ENCODE peak calls at places on chromosomes 6 and 20, in eight cellular contexts. V is progenitor cell of endocrine pancreas; R is activated CD4-positive, alpha-beta memory T cell treated with anti-CD3 and anti-CD28 coated beads, Interleukin-2, amount 10 ng/mL, durations not matched to agents 7 days and 5 days; X is non-pigmented ciliary epithelial cell; B is iris pigment epithelial cell; N is NCI-H774; A is stimulated activated CD8-positive, alpha-beta memory T cell treated with anti-CD3 and anti-CD28 coated beads, Interleukin-2, amount 100 ng/mL, for 1 hour; L is T-helper 9 cell. P is an unnamed sample.

GRCh38 chr6:40710626-40711354 is 123.6 kb upstream of the LRFN2 start:
- DNase-seq in V (no peak), R (no peak), X (no peak), B (no peak), N (peak; percentile 45), A (no peak), L (no peak), P (peak; percentile 54)

GRCh38 chr20:32457476-32457986 is 99.4 kb downstream of the ASXL1 start:
- DNase-seq in V (peak; percentile 95), R (no peak), X (no peak), B (peak; percentile 73), N (peak; percentile 49), A (no peak), L (no peak), P (peak; percentile 43)

GRCh38 chr6:26031595-26032386 is 55.4 kb upstream of the HFE start:
- DNase-seq in V (peak; percentile 72), R (peak; percentile 92), X (peak; percentile 92), B (peak; percentile 98), N (peak; percentile 93), A (peak; percentile 63), L (peak; percentile 75), P (peak; percentile 99)

GRCh38 chr6:2741756-2742155 is 9.0 kb downstream of the MYLK4 start:
- DNase-seq in V (no peak), R (no peak), X (no peak), B (no peak), N (no peak), A (no peak), L (no peak), P (no peak)

GRCh38 chr20:24027229-24027628 is 38.6 kb upstream of the GGTLC1 start:
- DNase-seq in V (no peak), R (peak; percentile 89), X (no peak), B (no peak), N (no peak), A (peak; percentile 46), L (peak; percentile 55), P (no peak)

GRCh38 chr6:148967546-148967945 is 220.7 kb downstream of the UST start:
- DNase-seq in V (no peak), R (no peak), X (no peak), B (no peak), N (no peak), A (no peak), L (no peak), P (no peak)

GRCh38 chr6:129671442-129672344 is 38.3 kb downstream of the ARHGAP18 start:
- DNase-seq in V (no peak), R (peak; percentile 74), X (no peak), B (peak; percentile 38), N (no peak), A (no peak), L (peak; percentile 11), P (no peak)

GRCh38 chr6:139510040-139510815 is 135.8 kb upstream of the CITED2 start:
- DNase-seq in V (no peak), R (no peak), X (no peak), B (no peak), N (no peak), A (no peak), L (no peak), P (no peak)

GRCh38 chr20:32252189-32252588 is 25.3 kb upstream of the KIF3B start:
- DNase-seq in V (no peak), R (peak; percentile 48), X (no peak), B (no peak), N (no peak), A (no peak), L (no peak), P (no peak)

GRCh38 chr6:10720229-10720959 is 2.5 kb upstream of the TMEM14C start:
- DNase-seq in V (no peak), R (peak; percentile 72), X (no peak), B (peak; percentile 24), N (no peak), A (peak; percentile 18), L (peak; percentile 46), P (no peak)

GRCh38 chr20:47201074-47201730 is 155.3 kb downstream of the ZMYND8 start:
- DNase-seq in V (no peak), R (no peak), X (no peak), B (no peak), N (no peak), A (no peak), L (no peak), P (no peak)

GRCh38 chr20:37764333-37764935 is 70.6 kb downstream of the CTNNBL1 start:
- DNase-seq in V (no peak), R (no peak), X (no peak), B (no peak), N (no peak), A (no peak), L (no peak), P (no peak)

GRCh38 chr6:47288245-47289090 is 21.2 kb downstream of the TNFRSF21 start:
- DNase-seq in V (no peak), R (no peak), X (no peak), B (no peak), N (peak; percentile 42), A (no peak), L (no peak), P (peak; percentile 70)

GRCh38 chr20:16571333-16571732 is 1.9 kb downstream of the KIF16B start:
- DNase-seq in V (no peak), R (no peak), X (no peak), B (no peak), N (no peak), A (no peak), L (no peak), P (no peak)

GRCh38 chr20:10427060-10427692 is 6.8 kb downstream of the MKKS start:
- DNase-seq in V (no peak), R (peak; percentile 57), X (no peak), B (peak; percentile 66), N (peak; percentile 44), A (no peak), L (peak; percentile 44), P (peak; percentile 36)

GRCh38 chr20:62759981-62760431 is 36.3 kb upstream of the MRGBP start:
- DNase-seq in V (no peak), R (no peak), X (no peak), B (no peak), N (no peak), A (no peak), L (no peak), P (no peak)

GRCh38 chr6:129860901-129861665 is at the start of gene TMEM244:
- DNase-seq in V (no peak), R (peak; percentile 18), X (no peak), B (peak; percentile 64), N (no peak), A (no peak), L (no peak), P (no peak)

GRCh38 chr20:19995220-19995863 is 21.8 kb upstream of the NAA20 start:
- DNase-seq in V (no peak), R (peak; percentile 26), X (no peak), B (peak; percentile 61), N (peak; percentile 20), A (no peak), L (peak; percentile 16), P (peak; percentile 17)

GRCh38 chr6:108831104-108831503 is 17.1 kb upstream of the ARMC2 start:
- DNase-seq in V (no peak), R (no peak), X (no peak), B (no peak), N (no peak), A (no peak), L (no peak), P (no peak)

GRCh38 chr6:55694148-55694547 is 115.2 kb upstream of the HMGCLL1 start:
- DNase-seq in V (no peak), R (no peak), X (peak; percentile 71), B (peak; percentile 91), N (no peak), A (no peak), L (no peak), P (no peak)

GRCh38 chr6:128532827-128533226 is 12.4 kb upstream of the PTPRK start:
- DNase-seq in V (no peak), R (no peak), X (no peak), B (peak; percentile 33), N (no peak), A (no peak), L (no peak), P (no peak)

GRCh38 chr6:107845777-107846176 is 21.7 kb upstream of the SCML4 start:
- DNase-seq in V (no peak), R (no peak), X (no peak), B (no peak), N (no peak), A (no peak), L (no peak), P (no peak)

GRCh38 chr6:43758617-43759050 is 11.4 kb upstream of the VEGFA start:
- DNase-seq in V (peak; percentile 33), R (peak; percentile 29), X (no peak), B (no peak), N (no peak), A (no peak), L (no peak), P (peak; percentile 7)

GRCh38 chr20:38129248-38129865 is 35.7 kb downstream of the TGM2 start:
- DNase-seq in V (no peak), R (no peak), X (no peak), B (no peak), N (no peak), A (no peak), L (no peak), P (no peak)

GRCh38 chr20:42112161-42112560 is 494.0 kb upstream of the CHD6 start:
- DNase-seq in V (no peak), R (no peak), X (no peak), B (no peak), N (no peak), A (no peak), L (no peak), P (no peak)

GRCh38 chr6:53139841-53140413 is 8.7 kb downstream of the GCM1 start:
- DNase-seq in V (no peak), R (no peak), X (no peak), B (no peak), N (no peak), A (no peak), L (no peak), P (no peak)

GRCh38 chr6:73769976-73770375 is 74.0 kb downstream of the CD109 start:
- DNase-seq in V (no peak), R (no peak), X (no peak), B (no peak), N (no peak), A (no peak), L (no peak), P (no peak)

GRCh38 chr6:4967301-4968030 is 36.4 kb downstream of the RPP40 start:
- DNase-seq in V (no peak), R (no peak), X (no peak), B (peak; percentile 18), N (no peak), A (no peak), L (no peak), P (no peak)